ENCODE peak calls at places on chromosomes 11 and 22, in six cellular contexts. G is suprapubic skin; Z is spleen; D is transverse colon; J is CD8-positive, alpha-beta T cell; K is uterus. X is an unnamed sample.

GRCh38 chr11:60993611-60994010 is 22.1 kb downstream of the CD6 start:
- DNase-seq in G (no peak), Z (no peak), D (no peak), J (no peak), K (no peak), X (no peak)

GRCh38 chr11:17864478-17864941 is 129.9 kb downstream of the KCNC1 start:
- DNase-seq in G (no peak), Z (no peak), D (peak; percentile 18), J (no peak), K (no peak), X (no peak)

GRCh38 chr22:32917577-32918375 is 116.3 kb downstream of the TIMP3 start:
- DNase-seq in G (no peak), Z (no peak), D (no peak), J (no peak), K (no peak), X (no peak)

GRCh38 chr11:131111775-131112174 is 195.5 kb upstream of the SNX19 start:
- DNase-seq in G (no peak), Z (no peak), D (no peak), J (no peak), K (no peak), X (no peak)

GRCh38 chr11:18036456-18036855 is 9.6 kb downstream of the TPH1 start:
- DNase-seq in G (no peak), Z (no peak), D (no peak), J (no peak), K (no peak), X (no peak)

GRCh38 chr11:75532200-75532972 is 6.6 kb upstream of the GDPD5 start:
- DNase-seq in G (no peak), Z (peak; percentile 90), D (peak; percentile 80), J (peak; percentile 91), K (peak; percentile 71), X (peak; percentile 63)

GRCh38 chr11:108902027-108902469 is 237.2 kb downstream of the DDX10 start:
- DNase-seq in G (no peak), Z (no peak), D (no peak), J (no peak), K (no peak), X (no peak)

GRCh38 chr11:67270256-67271211 is 4.3 kb downstream of the GRK2 start:
- DNase-seq in G (no peak), Z (peak; percentile 85), D (peak; percentile 63), J (no peak), K (peak; percentile 34), X (peak; percentile 71)

GRCh38 chr11:69540118-69541000 is 58.9 kb downstream of the LINC01488 start:
- DNase-seq in G (no peak), Z (peak; percentile 75), D (no peak), J (no peak), K (peak; percentile 25), X (peak; percentile 67)

GRCh38 chr22:39028281-39028680 is 7.4 kb downstream of the APOBEC3D start:
- DNase-seq in G (no peak), Z (no peak), D (no peak), J (no peak), K (no peak), X (no peak)

GRCh38 chr11:60378359-60378758 is at the start of gene MS4A7:
- DNase-seq in G (no peak), Z (peak; percentile 88), D (peak; percentile 44), J (no peak), K (no peak), X (peak; percentile 72)

GRCh38 chr11:34425360-34425759 is 13.4 kb upstream of the CAT start:
- DNase-seq in G (no peak), Z (no peak), D (no peak), J (no peak), K (no peak), X (no peak)

GRCh38 chr11:2732940-2733628 is 33.3 kb upstream of the KCNQ1OT1 start:
- DNase-seq in G (no peak), Z (no peak), D (no peak), J (no peak), K (no peak), X (no peak)

GRCh38 chr11:35138949-35139881 is at the start of gene CD44:
- DNase-seq in G (peak; percentile 94), Z (peak; percentile 95), D (peak; percentile 86), J (peak; percentile 85), K (peak; percentile 79), X (peak; percentile 83)

GRCh38 chr11:16862733-16863132 is 124.3 kb downstream of the C11orf58 start:
- DNase-seq in G (no peak), Z (no peak), D (no peak), J (no peak), K (no peak), X (no peak)

GRCh38 chr11:122751298-122752070 is 86.8 kb upstream of the CRTAM start:
- DNase-seq in G (no peak), Z (no peak), D (no peak), J (no peak), K (no peak), X (no peak)

GRCh38 chr11:131904756-131905155 is 534.3 kb downstream of the NTM start:
- DNase-seq in G (no peak), Z (no peak), D (no peak), J (no peak), K (no peak), X (no peak)

GRCh38 chr11:45580399-45580798 is 85.0 kb downstream of the CHST1 start:
- DNase-seq in G (no peak), Z (no peak), D (no peak), J (no peak), K (no peak), X (no peak)

GRCh38 chr22:36211237-36211881 is 9.8 kb upstream of the APOL4 start:
- DNase-seq in G (no peak), Z (no peak), D (no peak), J (no peak), K (no peak), X (peak; percentile 49)

GRCh38 chr11:67389477-67389876 is 2.3 kb upstream of the RAD9A start:
- DNase-seq in G (no peak), Z (peak; percentile 82), D (peak; percentile 75), J (peak; percentile 76), K (no peak), X (no peak)

GRCh38 chr22:29054251-29054767 is 7.3 kb downstream of the C22orf31 start:
- DNase-seq in G (no peak), Z (no peak), D (no peak), J (no peak), K (no peak), X (no peak)

GRCh38 chr11:35330924-35331323 is 88.4 kb downstream of the SLC1A2 start:
- DNase-seq in G (no peak), Z (no peak), D (no peak), J (peak; percentile 77), K (no peak), X (no peak)

GRCh38 chr11:30165652-30166051 is 65.2 kb upstream of the FSHB start:
- DNase-seq in G (no peak), Z (no peak), D (no peak), J (no peak), K (no peak), X (no peak)

GRCh38 chr11:37657645-37658044 is 1059.6 kb upstream of the RAG2 start:
- DNase-seq in G (no peak), Z (no peak), D (no peak), J (no peak), K (no peak), X (no peak)

GRCh38 chr11:93648168-93648567 is 13.3 kb upstream of the CEP295 start:
- DNase-seq in G (no peak), Z (no peak), D (no peak), J (no peak), K (no peak), X (no peak)

GRCh38 chr11:43987384-43988039 is 45.1 kb downstream of the C11orf96 start:
- DNase-seq in G (peak; percentile 87), Z (no peak), D (peak; percentile 72), J (no peak), K (peak; percentile 96), X (peak; percentile 94)

GRCh38 chr22:23796461-23796860 is 9.7 kb downstream of the SMARCB1 start:
- DNase-seq in G (no peak), Z (no peak), D (no peak), J (no peak), K (no peak), X (no peak)

GRCh38 chr11:7430496-7430895 is 54.8 kb upstream of the OLFML1 start:
- DNase-seq in G (no peak), Z (no peak), D (no peak), J (no peak), K (no peak), X (no peak)
- TF ChIP-seq CTCF in G (no peak), Z (no peak), D (no peak), J (no peak), K (no peak), X (no peak)

GRCh38 chr22:26021516-26021915 is 147.7 kb upstream of the SEZ6L start:
- DNase-seq in G (no peak), Z (no peak), D (no peak), J (no peak), K (no peak), X (no peak)
- H3K4me1 ChIP-seq in G (no peaks in the 10 kb centered on the region), Z (no peaks in the 10 kb centered on the region), D (no peaks in the 10 kb centered on the region), J (no peaks in the 10 kb centered on the region), K (no peaks in the 10 kb centered on the region), X (no peaks in the 10 kb centered on the region)

GRCh38 chr11:59142530-59143507 is at the start of gene FAM111A:
- DNase-seq in G (peak; percentile 95), Z (peak; percentile 97), D (peak; percentile 93), J (peak; percentile 88), K (peak; percentile 85), X (peak; percentile 86)
- TF ChIP-seq CTCF in G (no peak), Z (no peak), D (no peak), J (peak; percentile 45), K (no peak), X (no peak)

GRCh38 chr22:17918840-17919239 is 105.5 kb downstream of the MICAL3 start:
- DNase-seq in G (peak; percentile 23), Z (no peak), D (no peak), J (no peak), K (no peak), X (no peak)

GRCh38 chr22:17920145-17920605 is 104.2 kb downstream of the MICAL3 start:
- DNase-seq in G (no peak), Z (peak; percentile 81), D (peak; percentile 79), J (no peak), K (no peak), X (no peak)

GRCh38 chr22:17917490-17917983 is 106.8 kb downstream of the MICAL3 start:
- DNase-seq in G (peak; percentile 68), Z (peak; percentile 87), D (peak; percentile 89), J (no peak), K (no peak), X (no peak)

GRCh38 chr22:17920992-17921650 is 103.2 kb downstream of the MICAL3 start:
- DNase-seq in G (no peak), Z (no peak), D (no peak), J (no peak), K (no peak), X (no peak)

DNA sequence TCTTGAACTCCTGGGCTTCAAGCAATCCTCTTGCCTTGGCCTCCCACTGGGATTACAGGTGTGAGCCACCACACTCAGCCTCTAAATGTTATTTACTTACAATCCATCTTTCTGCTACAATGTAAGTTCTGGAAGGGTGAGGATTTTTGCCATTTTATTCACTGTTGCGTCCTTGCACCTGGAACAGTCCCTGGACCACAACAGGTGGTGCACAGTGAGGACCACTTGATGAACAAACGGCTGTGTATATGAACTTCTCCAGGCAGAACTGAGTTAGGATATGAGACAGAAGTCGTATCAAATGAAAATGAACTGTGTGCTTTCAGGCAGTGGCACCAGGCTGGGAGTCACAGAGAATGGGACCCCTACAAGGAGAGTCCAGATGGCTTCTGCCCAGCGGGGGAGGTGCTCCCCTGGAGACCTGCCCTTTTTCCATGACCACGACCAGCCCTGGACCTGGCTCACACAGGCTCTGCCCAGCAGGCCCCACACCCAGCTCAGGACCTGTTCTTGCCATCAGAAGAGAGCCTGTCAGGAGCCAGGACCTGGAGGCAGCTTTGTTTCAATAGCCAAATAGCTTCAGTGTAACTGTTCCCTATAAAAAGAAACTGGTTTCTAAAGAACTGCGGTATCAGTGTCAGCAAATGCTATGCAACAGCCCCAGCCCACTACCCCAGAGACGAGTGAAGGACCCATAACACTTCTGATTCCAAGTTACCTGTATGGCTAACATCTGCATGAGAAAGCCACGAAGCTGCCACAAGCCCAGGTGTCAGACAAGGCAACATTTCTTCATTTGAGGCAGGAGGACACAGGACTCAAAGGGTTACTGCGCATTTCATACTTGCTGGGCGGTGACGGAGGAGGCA is 104.9 kb downstream of the MICAL3 start:
- DNase-seq in G (no peak), Z (no peak), D (no peak), J (no peak), K (no peak), X (no peak)
- H3K4me1 ChIP-seq in G (peaks cover 54% of the 10 kb centered on the region), Z (peaks cover 95% of the 10 kb centered on the region), D (peaks cover 46% of the 10 kb centered on the region), J (no peaks in the 10 kb centered on the region), K (peaks cover 6% of the 10 kb centered on the region), X (peaks cover 74% of the 10 kb centered on the region)

X was measured in tibial artery.